ENCODE peak calls at places on chromosome 7, in four cellular contexts. U is NCI-H1694 treated with DMSO at 0.1 percent for 48 hours; L is CD8-positive, alpha-beta memory T cell; H is SK-N-DZ. P is an unnamed sample.
A peak's percentile ranks its signal among the peaks of the same experiment; 100 is the strongest.

GRCh38 chr7:129911790-129912189 is 41.0 kb downstream of the UBE2H start:
- DNase-seq in U (no peak), L (no peak), H (no peak), P (no peak)

GRCh38 chr7:49639068-49639593 is 134.3 kb upstream of the VWC2 start:
- DNase-seq in U (no peak), L (no peak), H (no peak), P (no peak)

GRCh38 chr7:51029586-51030230 is 247.0 kb upstream of the GRB10 start:
- DNase-seq in U (no peak), L (no peak), H (no peak), P (no peak)

GRCh38 chr7:16822029-16822428 is 17.2 kb upstream of the AGR2 start:
- DNase-seq in U (no peak), L (no peak), H (no peak), P (no peak)

GRCh38 chr7:20310963-20311742 is 19.5 kb upstream of the ITGB8 start:
- DNase-seq in U (no peak), L (no peak), H (peak; percentile 33), P (no peak)

GRCh38 chr7:156747718-156748117 is 107.1 kb downstream of the RNF32 start:
- DNase-seq in U (no peak), L (no peak), H (no peak), P (no peak)

GRCh38 chr7:26655761-26656160 is 208.6 kb downstream of the SKAP2 start:
- DNase-seq in U (peak; percentile 27), L (no peak), H (no peak), P (no peak)

GRCh38 chr7:50315739-50316671 is 11.5 kb downstream of the IKZF1 start:
- DNase-seq in U (no peak), L (peak; percentile 53), H (no peak), P (no peak)

GRCh38 chr7:40583653-40584424 is 449.0 kb downstream of the SUGCT start:
- DNase-seq in U (no peak), L (no peak), H (no peak), P (no peak)

GRCh38 chr7:6446977-6447588 is 671 bp downstream of the DAGLB start:
- DNase-seq in U (peak; percentile 43), L (peak; percentile 37), H (peak; percentile 63), P (peak; percentile 73)

GRCh38 chr7:1845536-1846311 is 175.6 kb downstream of the ELFN1 start:
- DNase-seq in U (no peak), L (no peak), H (no peak), P (no peak)

GRCh38 chr7:70884446-70884764 is 247.5 kb upstream of the GALNT17 start:
- DNase-seq in U (no peak), L (no peak), H (no peak), P (peak; percentile 81)

GRCh38 chr7:1842321-1843221 is 172.5 kb downstream of the ELFN1 start:
- DNase-seq in U (no peak), L (no peak), H (peak; percentile 86), P (no peak)

GRCh38 chr7:68733219-68734143 is 864.8 kb upstream of the AUTS2 start:
- DNase-seq in U (no peak), L (no peak), H (no peak), P (no peak)

GRCh38 chr7:329691-330281 is 39.8 kb downstream of the FOXL3 start:
- DNase-seq in U (no peak), L (no peak), H (no peak), P (no peak)

GRCh38 chr7:80748302-80749042 is 110.0 kb downstream of the CD36 start:
- DNase-seq in U (no peak), L (no peak), H (no peak), P (no peak)

GRCh38 chr7:15166620-15167019 is 264.1 kb upstream of the DGKB start:
- DNase-seq in U (no peak), L (no peak), H (no peak), P (no peak)

GRCh38 chr7:24779283-24779655 is 22.0 kb upstream of the GSDME start:
- DNase-seq in U (no peak), L (no peak), H (no peak), P (no peak)

GRCh38 chr7:89023902-89024301 is 228.4 kb upstream of the TEX47 start:
- DNase-seq in U (no peak), L (no peak), H (no peak), P (no peak)

GRCh38 chr7:77826300-77826699 is 27.7 kb downstream of the PHTF2 start:
- DNase-seq in U (no peak), L (no peak), H (no peak), P (no peak)

GRCh38 chr7:149822353-149822943 is 15.7 kb upstream of the ZNF862 start:
- DNase-seq in U (no peak), L (no peak), H (peak; percentile 45), P (no peak)

GRCh38 chr7:122301291-122301690 is 3.3 kb downstream of the FEZF1 start:
- DNase-seq in U (no peak), L (no peak), H (no peak), P (no peak)

GRCh38 chr7:134702366-134703240 is 56.0 kb downstream of the BPGM start:
- DNase-seq in U (no peak), L (no peak), H (no peak), P (no peak)

GRCh38 chr7:1919539-1920265 is 249.6 kb downstream of the ELFN1 start:
- DNase-seq in U (no peak), L (peak; percentile 54), H (no peak), P (no peak)

GRCh38 chr7:31979690-31980330 is 90.4 kb downstream of the PDE1C start:
- DNase-seq in U (no peak), L (no peak), H (no peak), P (no peak)

GRCh38 chr7:98872328-98872924 is 2.6 kb upstream of the TMEM130 start:
- DNase-seq in U (peak; percentile 44), L (peak; percentile 28), H (peak; percentile 61), P (no peak)